ENCODE peak calls at places on chromosome 22, in eight cellular contexts. R is Calu3, J is fibroblast of lung, T is kidney glomerular epithelial cell, I is activated T-cell treated with anti-CD3 and anti-CD28 coated beads for 48 hours, F is NCI-H1417, B is right atrium auricular region, S is ureter. V is an unnamed sample.

GRCh38 chr22:46150615-46151423 is 493 bp downstream of the PPARA start:
- DNase-seq in R (peak), J (no peak), T (no peak), I (peak), F (no peak), B (no peak), S (peak), V (peak)

GRCh38 chr22:29302681-29303465 is 3.6 kb upstream of the GAS2L1 start:
- DNase-seq in R (no peak), J (no peak), T (no peak), I (no peak), F (no peak), B (no peak), S (no peak), V (no peak)

GRCh38 chr22:20118572-20119020 is 1.6 kb upstream of the TRMT2A start:
- DNase-seq in R (no peak), J (no peak), T (no peak), I (no peak), F (no peak), B (no peak), S (no peak), V (no peak)

GRCh38 chr22:44736581-44737413 is 15.6 kb upstream of the ARHGAP8 start:
- DNase-seq in R (no peak), J (no peak), T (no peak), I (no peak), F (no peak), B (no peak), S (no peak), V (no peak)

GRCh38 chr22:49392841-49393510 is 434.7 kb downstream of the BRD1 start:
- DNase-seq in R (no peak), J (no peak), T (no peak), I (no peak), F (no peak), B (peak), S (peak), V (no peak)

GRCh38 chr22:30511903-30512302 is 6.4 kb upstream of the SEC14L4 start:
- DNase-seq in R (no peak), J (no peak), T (no peak), I (no peak), F (no peak), B (no peak), S (no peak), V (no peak)

GRCh38 chr22:42069801-42070516 is 653 bp downstream of the NAGA start:
- DNase-seq in R (no peak), J (no peak), T (peak), I (no peak), F (no peak), B (no peak), S (no peak), V (no peak)

GRCh38 chr22:50734343-50734771 is 3.6 kb upstream of the ACR start:
- DNase-seq in R (no peak), J (no peak), T (no peak), I (no peak), F (no peak), B (no peak), S (peak), V (no peak)